ENCODE peak calls at places on chromosomes 6 and 20, in ten cellular contexts. U is stimulated activated naive B cell treated with anti-CD40 and anti-IgM and Interleukin-4, amounts not matched to agents 10 μg/mL and 1 μg/mL and 100 μg/mL, for 72 hours; E is NCI-H146; T is CD8-positive, alpha-beta T cell; W is amniotic stem cell; K is hepatocyte; F is fibroblast of villous mesenchyme; D is EL; V is stimulated activated CD8-positive, alpha-beta memory T cell treated with anti-CD3 and anti-CD28 coated beads, Interleukin-12 subunit alpha, Interleukin-12 subunit beta, amount 100 ng/mL, for 4 hours; P is stimulated activated CD4-positive, alpha-beta T cell treated with anti-CD3 and anti-CD28 coated beads, Interleukin-4, amount 100 ng/mL, for 1 hour. M is an unnamed sample.

GRCh38 chr6:111222341-111222740 is 135.0 kb downstream of the SLC16A10 start:
- DNase-seq in V (no peak), T (no peak), F (no peak), K (no peak), D (no peak), E (no peak), P (no peak), U (no peak), W (no peak), M (no peak)

GRCh38 chr20:15930324-15931305 is 642.6 kb downstream of the KIF16B start:
- DNase-seq in V (no peak), U (no peak), F (peak; percentile 32), W (peak; percentile 45), P (no peak), K (peak; percentile 70), E (peak; percentile 31), D (peak; percentile 12), T (no peak), M (no peak)

GRCh38 chr20:24736844-24737211 is 212.2 kb upstream of the CST7 start:
- DNase-seq in U (no peak), P (no peak), D (no peak), K (no peak), W (no peak), V (no peak), F (no peak), T (no peak), E (no peak), M (no peak)

GRCh38 chr6:102677225-102677624 is 1283.7 kb downstream of the GRIK2 start:
- DNase-seq in P (no peak), U (no peak), D (no peak), W (no peak), V (no peak), K (no peak), F (no peak), T (no peak), E (no peak), M (no peak)

GRCh38 chr6:53431704-53432103 is 83.0 kb upstream of the ELOVL5 start:
- DNase-seq in W (no peak), P (no peak), U (no peak), E (peak; percentile 20), F (no peak), V (no peak), K (no peak), T (no peak), D (no peak), M (no peak)

GRCh38 chr6:90078513-90079289 is 184.4 kb downstream of the GJA10 start:
- DNase-seq in W (no peak), D (no peak), E (no peak), F (peak; percentile 11), K (no peak), U (peak; percentile 85), V (no peak), P (peak; percentile 69), T (no peak), M (no peak)

GRCh38 chr20:18397090-18397489 is 69.7 kb downstream of the DZANK1 start:
- DNase-seq in E (no peak), F (peak; percentile 44), D (no peak), W (no peak), U (no peak), T (no peak), K (no peak), V (no peak), P (no peak), M (no peak)

GRCh38 chr6:21769405-21769851 is 175.9 kb downstream of the SOX4 start:
- DNase-seq in F (peak; percentile 97), E (no peak), U (no peak), T (no peak), P (no peak), K (peak; percentile 32), V (no peak), D (peak; percentile 88), W (peak; percentile 67), M (no peak)

GRCh38 chr20:24495266-24495665 is 25.8 kb downstream of the SYNDIG1 start:
- DNase-seq in W (no peak), U (no peak), T (no peak), D (no peak), P (no peak), F (no peak), K (no peak), E (no peak), V (no peak), M (no peak)

GRCh38 chr20:57867807-57868206 is 158.0 kb upstream of the PMEPA1 start:
- DNase-seq in V (no peak), P (no peak), D (no peak), E (no peak), F (no peak), W (no peak), U (no peak), K (no peak), T (no peak), M (no peak)

GRCh38 chr20:60030471-60030870 is 72.2 kb downstream of the CDH26 start:
- DNase-seq in W (no peak), F (no peak), P (no peak), D (no peak), T (no peak), E (no peak), U (no peak), K (no peak), V (no peak), M (no peak)

GRCh38 chr20:25676164-25676809 is 20.4 kb downstream of the ZNF337 start:
- DNase-seq in F (peak; percentile 76), W (no peak), E (no peak), P (no peak), T (no peak), D (peak; percentile 59), U (no peak), V (no peak), K (peak; percentile 46), M (no peak)

GRCh38 chr20:47181056-47181862 is 175.2 kb downstream of the ZMYND8 start:
- DNase-seq in W (peak; percentile 54), D (peak; percentile 83), V (no peak), E (peak; percentile 4), F (peak; percentile 38), T (no peak), P (no peak), U (peak; percentile 35), K (peak; percentile 60), M (no peak)

GRCh38 chr20:37711987-37712961 is 18.4 kb downstream of the CTNNBL1 start:
- DNase-seq in V (no peak), T (no peak), K (no peak), F (no peak), E (no peak), D (no peak), W (no peak), P (no peak), U (no peak), M (no peak)

GRCh38 chr6:86936834-86937218 is 502 bp upstream of the HTR1E start:
- DNase-seq in W (no peak), E (no peak), U (no peak), D (no peak), V (no peak), P (no peak), K (no peak), F (no peak), T (no peak), M (no peak)

GRCh38 chr6:150088481-150089154 is 19.7 kb upstream of the ULBP3 start:
- DNase-seq in D (no peak), F (no peak), K (no peak), V (no peak), P (no peak), E (peak; percentile 94), T (no peak), U (no peak), W (no peak), M (no peak)

GRCh38 chr6:157546366-157546765 is 165.4 kb downstream of the ZDHHC14 start:
- DNase-seq in T (no peak), W (no peak), P (no peak), K (no peak), D (no peak), F (no peak), V (no peak), E (no peak), U (no peak), M (no peak)

GRCh38 chr6:103273048-103273447 is 1586.7 kb downstream of the HACE1 start:
- DNase-seq in E (peak; percentile 0), P (no peak), W (no peak), V (no peak), D (peak; percentile 16), U (no peak), K (peak; percentile 52), F (no peak), T (no peak), M (no peak)

GRCh38 chr6:44223471-44224153 is at the start of gene SLC29A1:
- DNase-seq in E (peak; percentile 96), D (peak; percentile 78), U (peak; percentile 66), F (peak; percentile 49), K (peak; percentile 83), V (peak; percentile 74), P (peak; percentile 88), W (no peak), T (peak; percentile 77), M (peak; percentile 79)

GRCh38 chr6:88815491-88815890 is 147.9 kb downstream of the RNGTT start:
- DNase-seq in D (no peak), T (no peak), E (no peak), W (no peak), P (no peak), K (no peak), V (no peak), U (no peak), F (no peak), M (no peak)

GRCh38 chr6:14729186-14729871 is 516.5 kb upstream of the JARID2 start:
- DNase-seq in W (no peak), U (peak; percentile 54), D (no peak), K (no peak), F (no peak), T (no peak), V (no peak), P (no peak), E (peak; percentile 88), M (no peak)

GRCh38 chr6:32559747-32560146 is 29.7 kb upstream of the HLA-DRB5 start:
- DNase-seq in F (no peak), U (no peak), P (no peak), W (no peak), V (no peak), D (no peak), K (no peak), E (no peak), T (no peak), M (no peak)

GRCh38 chr6:111949546-111949945 is 76.3 kb upstream of the FYN start:
- DNase-seq in P (no peak), T (no peak), E (peak; percentile 80), F (no peak), W (no peak), K (no peak), D (no peak), V (no peak), U (no peak), M (no peak)

GRCh38 chr6:170445984-170446383 is 107.1 kb downstream of the PSMB1 start:
- DNase-seq in W (no peak), V (no peak), D (no peak), T (no peak), U (no peak), P (no peak), F (no peak), K (no peak), E (no peak), M (no peak)

GRCh38 chr20:16115891-16116577 is 457.2 kb downstream of the KIF16B start:
- DNase-seq in T (no peak), P (no peak), D (no peak), F (no peak), W (no peak), K (no peak), E (no peak), U (no peak), V (no peak), M (no peak)

GRCh38 chr20:50968289-50968688 is 9.7 kb downstream of the MOCS3 start:
- DNase-seq in F (no peak), E (no peak), P (no peak), W (no peak), D (no peak), K (no peak), V (no peak), T (no peak), U (no peak), M (no peak)

GRCh38 chr6:84252140-84252539 is 24.7 kb upstream of the CEP162 start:
- DNase-seq in P (no peak), E (no peak), D (no peak), K (no peak), W (no peak), F (no peak), V (no peak), U (no peak), T (no peak), M (no peak)

GRCh38 chr6:5398530-5398929 is 137.2 kb downstream of the FARS2 start:
- DNase-seq in V (no peak), T (no peak), E (peak; percentile 20), P (no peak), D (peak; percentile 53), K (peak; percentile 44), W (peak; percentile 50), F (peak; percentile 59), U (no peak), M (no peak)